ENCODE peak calls at places on chromosomes 4 and X, in four cellular contexts. J is GM12878, R is K562, P is HepG2. I is an unnamed sample.

GRCh38 chr4:183411291-183411861 is 33.1 kb upstream of the CDKN2AIP start:
- DNase-seq in J (peak), R (no peak), P (no peak), I (no peak)

GRCh38 chr4:2768124-2768523 is 12.0 kb upstream of the TNIP2 start:
- DNase-seq in J (no peak), R (no peak), P (no peak), I (no peak)

GRCh38 chr4:132593717-132594400 is 555.2 kb upstream of the PCDH10 start:
- DNase-seq in J (no peak), R (no peak), P (no peak), I (no peak)

GRCh38 chr4:47482326-47482725 is 2.7 kb upstream of the ATP10D start:
- DNase-seq in J (no peak), R (no peak), P (no peak), I (no peak)

GRCh38 chr4:7144374-7145290 is 47.7 kb upstream of the SORCS2 start:
- DNase-seq in J (no peak), R (no peak), P (no peak), I (no peak)

GRCh38 chr4:37717575-37717974 is 31.4 kb upstream of the RELL1 start:
- DNase-seq in J (no peak), R (no peak), P (no peak), I (peak)

GRCh38 chr4:100746141-100746540 is 228.3 kb upstream of the EMCN start:
- DNase-seq in J (no peak), R (no peak), P (no peak), I (no peak)

GRCh38 chr4:2295535-2296442 is 33.9 kb upstream of the MXD4 start:
- DNase-seq in J (no peak), R (no peak), P (no peak), I (no peak)

GRCh38 chr4:62709618-62710252 is 1509.6 kb downstream of the ADGRL3 start:
- DNase-seq in J (no peak), R (peak), P (peak), I (peak)

GRCh38 chrX:2474963-2475726 is 25.6 kb downstream of the DHRSX start:
- DNase-seq in J (no peak), R (peak), P (no peak), I (peak)

GRCh38 chr4:139540161-139540560 is 15.9 kb downstream of the SETD7 start:
- DNase-seq in J (no peak), R (no peak), P (no peak), I (no peak)

GRCh38 chrX:85111347-85111746 is 107.7 kb downstream of the APOOL start:
- DNase-seq in J (no peak), R (peak), P (no peak), I (no peak)

GRCh38 chr4:1487106-1487505 is 80.9 kb upstream of the NKX1-1 start:
- DNase-seq in J (no peak), R (no peak), P (no peak), I (no peak)

GRCh38 chr4:53777244-53777984 is 186.1 kb upstream of the LNX1 start:
- DNase-seq in J (no peak), R (no peak), P (no peak), I (peak)

GRCh38 chrX:129738466-129739308 is at the start of gene XPNPEP2:
- DNase-seq in J (no peak), R (no peak), P (no peak), I (no peak)

GRCh38 chr4:72468904-72469502 is 100.0 kb downstream of the ADAMTS3 start:
- DNase-seq in J (no peak), R (peak), P (peak), I (peak)

GRCh38 chr4:36269116-36269515 is 12.3 kb upstream of the DTHD1 start:
- DNase-seq in J (no peak), R (no peak), P (no peak), I (no peak)

GRCh38 chrX:133676344-133677122 is 261.2 kb upstream of the GPC4 start:
- DNase-seq in J (no peak), R (no peak), P (peak), I (no peak)

GRCh38 chr4:164935363-164935762 is 42.1 kb downstream of the TRIM61 start:
- DNase-seq in J (peak), R (no peak), P (peak), I (no peak)

GRCh38 chr4:154208424-154208823 is 283.2 kb downstream of the DCHS2 start:
- DNase-seq in J (no peak), R (peak), P (no peak), I (no peak)

DNA sequence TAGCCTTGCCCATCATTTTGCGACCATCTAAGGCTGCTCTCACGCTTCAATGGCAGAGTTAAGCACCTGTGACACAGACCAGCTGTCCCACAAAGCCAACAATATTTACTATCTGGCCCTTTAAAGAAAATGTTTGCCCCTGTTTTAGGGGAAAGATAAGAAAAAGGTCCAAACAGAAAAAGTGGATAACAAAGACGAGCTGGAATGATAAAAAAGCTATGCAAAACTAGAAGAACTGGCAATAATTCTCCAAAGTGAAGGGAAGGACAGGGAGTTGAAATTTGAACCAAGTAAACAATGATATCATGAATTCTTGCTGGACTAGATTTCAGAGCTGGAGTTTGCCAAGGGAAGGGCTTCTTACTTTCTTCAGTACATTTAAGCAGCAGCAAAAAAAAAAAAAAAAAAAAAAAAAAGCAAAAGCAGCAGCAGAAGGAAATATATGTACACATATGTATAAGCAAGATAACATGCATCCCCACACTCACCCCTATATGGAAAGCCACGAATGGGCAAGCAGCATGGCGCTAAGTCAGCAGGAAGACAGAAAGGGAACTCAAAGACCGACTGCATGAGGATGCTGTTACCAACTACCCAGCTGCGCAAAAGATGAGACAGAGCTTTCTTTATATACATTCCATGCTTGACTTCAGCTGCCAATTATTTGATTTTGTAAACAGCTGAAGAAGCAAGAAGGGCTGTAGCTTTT is 12.4 kb downstream of the TRAPPC2 start:
- DNase-seq in J (no peak), R (no peak), P (no peak), I (no peak)
- TF ChIP-seq CHD2 in J (no peak), R (no peak), P (no peak), I (no peak)

GRCh38 chr4:173524218-173525117 is 5.6 kb downstream of the HAND2 start:
- DNase-seq in J (no peak), R (no peak), P (no peak), I (no peak)

GRCh38 chr4:173520921-173521473 is 9.0 kb downstream of the HAND2 start:
- DNase-seq in J (no peak), R (no peak), P (no peak), I (no peak)

GRCh38 chr4:173521474-173522159 is 8.4 kb downstream of the HAND2 start:
- DNase-seq in J (no peak), R (no peak), P (no peak), I (no peak)

GRCh38 chr4:173522874-173523395 is 7.1 kb downstream of the HAND2 start:
- DNase-seq in J (no peak), R (no peak), P (no peak), I (no peak)

GRCh38 chr4:173522160-173522873 is 7.7 kb downstream of the HAND2 start:
- DNase-seq in J (no peak), R (peak), P (no peak), I (no peak)
- TF ChIP-seq RFX5 in J (no peak), R (no peak), P (no peak), I (no peak)

GRCh38 chr4:143347495-143347894 is 10.8 kb downstream of the GAB1 start:
- DNase-seq in J (no peak), R (no peak), P (no peak), I (no peak)

GRCh38 chr4:143344011-143344410 is 7.3 kb downstream of the GAB1 start:
- DNase-seq in J (no peak), R (no peak), P (no peak), I (no peak)

GRCh38 chr4:143344774-143345173 is 8.1 kb downstream of the GAB1 start:
- DNase-seq in J (no peak), R (peak), P (no peak), I (no peak)

GRCh38 chr4:143348233-143349077 is 11.8 kb downstream of the GAB1 start:
- DNase-seq in J (no peak), R (peak), P (no peak), I (no peak)

DNA sequence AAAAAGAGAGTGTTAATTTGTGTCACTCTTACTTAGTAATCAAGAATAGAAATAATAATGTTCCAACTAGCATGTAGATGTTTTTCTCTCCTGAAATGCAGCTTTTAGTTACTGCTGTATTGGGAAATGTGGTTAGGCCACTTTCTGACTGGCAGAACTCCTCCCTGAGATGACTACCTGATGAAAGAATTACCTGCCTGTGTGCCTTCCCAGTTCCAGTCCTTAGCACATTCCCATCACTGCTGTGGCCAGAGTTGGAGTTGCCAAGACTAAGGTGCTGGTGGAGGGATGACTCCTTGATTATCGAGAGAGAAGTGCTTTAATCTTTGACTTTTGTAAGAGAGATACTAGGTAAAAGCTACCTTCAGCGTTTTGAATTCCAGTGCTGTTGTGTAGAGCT is 9.5 kb downstream of the GAB1 start:
- DNase-seq in J (no peak), R (no peak), P (no peak), I (no peak)
- TF ChIP-seq JUNB in J (no peak), R (no peak), P (no peak), I (no peak)

GRCh38 chrX:67546496-67547423 is 2.9 kb downstream of the AR start:
- DNase-seq in J (no peak), R (no peak), P (no peak), I (no peak)

GRCh38 chrX:67544871-67545771 is 1.3 kb downstream of the AR start:
- DNase-seq in J (no peak), R (no peak), P (no peak), I (peak)

GRCh38 chrX:67544281-67544680 is 460 bp downstream of the AR start:
- DNase-seq in J (no peak), R (no peak), P (no peak), I (no peak)

GRCh38 chrX:67545772-67546495 is 2.1 kb downstream of the AR start:
- DNase-seq in J (no peak), R (no peak), P (no peak), I (no peak)

DNA sequence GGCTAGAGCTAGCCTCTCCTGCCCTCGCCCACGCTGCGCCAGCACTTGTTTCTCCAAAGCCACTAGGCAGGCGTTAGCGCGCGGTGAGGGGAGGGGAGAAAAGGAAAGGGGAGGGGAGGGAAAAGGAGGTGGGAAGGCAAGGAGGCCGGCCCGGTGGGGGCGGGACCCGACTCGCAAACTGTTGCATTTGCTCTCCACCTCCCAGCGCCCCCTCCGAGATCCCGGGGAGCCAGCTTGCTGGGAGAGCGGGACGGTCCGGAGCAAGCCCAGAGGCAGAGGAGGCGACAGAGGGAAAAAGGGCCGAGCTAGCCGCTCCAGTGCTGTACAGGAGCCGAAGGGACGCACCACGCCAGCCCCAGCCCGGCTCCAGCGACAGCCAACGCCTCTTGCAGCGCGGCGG is at the start of gene AR:
- DNase-seq in J (no peak), R (no peak), P (no peak), I (peak)
- TF ChIP-seq CHD2 in J (no peak), R (no peak), P (no peak), I (no peak)

DNA sequence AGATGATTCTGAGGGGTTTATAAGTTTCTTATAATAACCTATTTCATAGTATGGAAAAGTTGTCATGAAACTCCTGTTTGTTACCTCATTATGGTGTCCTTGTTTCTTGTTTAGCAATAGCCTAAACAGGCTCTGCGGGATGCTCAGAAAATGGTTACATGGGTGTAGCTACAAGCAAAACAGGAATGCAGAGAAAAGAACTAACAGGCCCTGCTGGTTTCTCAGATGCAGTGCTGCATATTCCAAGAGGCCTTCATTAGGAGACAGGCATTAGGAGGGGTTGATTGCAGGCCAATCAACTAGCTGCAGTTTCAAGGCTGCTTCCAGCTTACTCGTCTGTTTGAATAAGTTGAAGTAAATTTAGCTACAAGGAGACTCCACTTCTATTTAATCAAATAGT is 37.6 kb upstream of the HPGD start:
- DNase-seq in J (no peak), R (no peak), P (no peak), I (no peak)
- TF ChIP-seq RFX5 in J (no peak), R (no peak), P (no peak), I (no peak)

DNA sequence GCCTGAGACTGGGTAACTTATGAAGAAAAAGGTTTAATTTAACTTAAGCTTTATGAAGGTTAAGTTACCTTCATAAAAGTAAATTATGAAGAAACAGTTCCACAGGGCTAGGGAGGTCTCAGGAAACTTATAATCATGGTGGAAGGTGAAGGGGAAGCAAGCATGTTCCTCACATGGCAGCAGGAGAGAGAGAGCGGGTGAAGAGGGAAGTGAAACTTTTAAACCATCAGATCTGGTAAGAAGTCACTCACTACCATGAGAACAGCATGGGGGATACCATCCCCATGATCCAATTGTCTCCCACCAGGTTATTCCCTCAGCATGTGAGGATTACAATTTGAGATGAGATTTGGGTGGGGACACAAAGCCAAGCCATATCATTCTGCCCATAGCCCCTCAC is 944.7 kb upstream of the NDST4 start:
- DNase-seq in J (no peak), R (no peak), P (no peak), I (no peak)
- TF ChIP-seq JUNB in J (no peak), R (no peak), P (no peak), I (no peak)

GRCh38 chr4:23333556-23333945 is 556.3 kb downstream of the PPARGC1A start:
- DNase-seq in J (no peak), R (no peak), P (no peak), I (no peak)

GRCh38 chr4:23333946-23334878 is 555.6 kb downstream of the PPARGC1A start:
- DNase-seq in J (peak), R (peak), P (no peak), I (peak)

GRCh38 chr4:23332266-23332665 is 557.6 kb downstream of the PPARGC1A start:
- DNase-seq in J (no peak), R (no peak), P (no peak), I (no peak)

GRCh38 chr4:23337292-23337691 is 552.6 kb downstream of the PPARGC1A start:
- DNase-seq in J (no peak), R (no peak), P (no peak), I (no peak)
- TF ChIP-seq CHD2 in J (no peak), R (no peak), P (no peak), I (no peak)

GRCh38 chr4:73726000-73726399 is 14.4 kb upstream of the CXCL8 start:
- DNase-seq in J (no peak), R (no peak), P (no peak), I (peak)
- TF ChIP-seq RFX5 in J (no peak), R (no peak), P (no peak), I (no peak)